ENCODE peak calls at places on chromosomes 1 and 21, in ten cellular contexts. U is stomach, L is SK-N-SH, W is HCT116, V is Panc1, P is GM12878, O is sigmoid colon, H is HL-60, A is GM23338, S is transverse colon. F is an unnamed sample.

GRCh38 chr1:23848673-23849616 is 19.1 kb downstream of the FUCA1 start:
- DNase-seq in U (no peak), L (no peak), W (no peak), V (no peak), P (no peak), O (no peak), H (no peak), A (no peak), S (no peak), F (no peak)

GRCh38 chr1:88239205-88239604 is 444.9 kb upstream of the PKN2 start:
- DNase-seq in U (no peak), L (no peak), W (no peak), V (no peak), P (no peak), O (no peak), H (no peak), A (no peak), S (no peak), F (no peak)

GRCh38 chr1:19762175-19762779 is 37.4 kb downstream of the TMCO4 start:
- DNase-seq in U (peak; percentile 35), L (peak; percentile 75), W (no peak), V (peak; percentile 32), P (no peak), O (no peak), H (no peak), A (peak; percentile 73), S (peak; percentile 36), F (no peak)

GRCh38 chr1:109040627-109041613 is 982 bp downstream of the WDR47 start:
- DNase-seq in U (peak; percentile 28), L (peak; percentile 63), W (no peak), V (no peak), P (no peak), O (no peak), H (peak; percentile 28), A (peak; percentile 67), S (peak; percentile 21), F (no peak)

GRCh38 chr1:47690341-47691244 is 252.7 kb downstream of the FOXD2 start:
- DNase-seq in U (no peak), L (no peak), W (no peak), V (no peak), P (no peak), O (peak; percentile 35), H (no peak), A (no peak), S (no peak), F (peak; percentile 2)

GRCh38 chr21:45994738-45995685 is 13.4 kb downstream of the COL6A1 start:
- DNase-seq in U (no peak), L (no peak), W (no peak), V (no peak), P (no peak), O (peak; percentile 69), H (no peak), A (no peak), S (no peak), F (peak; percentile 68)

GRCh38 chr1:47388548-47389238 is 27.4 kb upstream of the FOXE3 start:
- DNase-seq in U (peak; percentile 70), L (peak; percentile 80), W (peak; percentile 35), V (peak; percentile 66), P (no peak), O (peak; percentile 67), H (peak; percentile 16), A (peak; percentile 83), S (peak; percentile 73), F (no peak)

GRCh38 chr1:117658676-117659075 is 52.8 kb downstream of the TENT5C start:
- DNase-seq in U (peak; percentile 47), L (no peak), W (no peak), V (no peak), P (peak; percentile 51), O (no peak), H (no peak), A (no peak), S (peak; percentile 79), F (no peak)

GRCh38 chr1:35264861-35265260 is 3.6 kb upstream of the ZMYM4 start:
- DNase-seq in U (peak; percentile 42), L (no peak), W (no peak), V (no peak), P (no peak), O (no peak), H (no peak), A (peak; percentile 45), S (peak; percentile 21), F (no peak)

GRCh38 chr1:206842851-206843250 is 22.6 kb upstream of the IL20 start:
- DNase-seq in U (no peak), L (no peak), W (no peak), V (no peak), P (no peak), O (no peak), H (no peak), A (no peak), S (no peak), F (no peak)

GRCh38 chr1:206808615-206809014 is 36.3 kb upstream of the IL10 start:
- DNase-seq in U (no peak), L (no peak), W (no peak), V (peak; percentile 15), P (no peak), O (no peak), H (no peak), A (peak; percentile 67), S (peak; percentile 15), F (no peak)

GRCh38 chr1:16984717-16985116 is 4.3 kb upstream of the MFAP2 start:
- DNase-seq in U (no peak), L (peak; percentile 76), W (no peak), V (no peak), P (no peak), O (peak; percentile 90), H (no peak), A (no peak), S (peak; percentile 26), F (peak; percentile 86)

DNA sequence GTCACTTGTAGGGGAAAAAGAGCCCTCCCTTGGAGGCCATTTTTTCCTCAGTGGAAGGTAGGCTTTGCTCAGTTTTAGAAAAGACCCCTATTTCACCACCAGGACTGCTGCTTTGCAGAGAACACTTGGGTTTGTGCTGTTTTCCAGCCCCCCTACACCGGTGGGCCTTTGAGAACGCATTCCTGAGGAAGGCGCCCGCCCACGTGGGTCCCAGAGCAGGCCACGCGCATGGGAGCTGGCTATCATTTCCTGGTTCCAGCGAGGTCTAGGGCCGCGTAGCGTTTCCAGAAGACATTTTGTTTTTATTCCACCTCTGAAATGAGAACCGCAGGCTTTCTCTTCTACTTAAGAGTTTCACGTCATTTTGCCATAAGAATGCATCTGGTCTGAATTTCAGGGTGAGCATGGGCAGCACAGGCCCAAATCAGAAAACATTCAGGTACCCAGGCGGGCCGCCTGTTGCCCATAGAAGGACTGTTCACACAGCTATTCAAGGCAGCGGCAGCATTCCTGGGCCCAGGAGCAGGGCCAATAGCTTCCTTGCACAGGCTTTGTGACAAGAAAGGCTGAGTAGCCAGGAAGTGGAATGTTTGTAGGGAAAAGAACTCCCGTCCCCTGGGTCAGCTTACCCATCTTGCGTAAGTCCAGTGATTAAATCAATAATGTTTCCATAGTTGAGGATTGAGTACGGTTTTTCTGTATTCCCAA is 1.3 kb upstream of the KLHL21 start:
- DNase-seq in U (peak; percentile 84), L (no peak), W (no peak), V (no peak), P (no peak), O (peak; percentile 94), H (no peak), A (peak; percentile 93), S (peak; percentile 57), F (peak; percentile 88)
- TF ChIP-seq POLR2AphosphoS5 in U (peak; percentile 78), L (no peak), W (no peak), V (no peak), P (no peak), O (peak; percentile 68), H (no peak), A (peak; percentile 62), S (peak; percentile 6), F (no peak)

DNA sequence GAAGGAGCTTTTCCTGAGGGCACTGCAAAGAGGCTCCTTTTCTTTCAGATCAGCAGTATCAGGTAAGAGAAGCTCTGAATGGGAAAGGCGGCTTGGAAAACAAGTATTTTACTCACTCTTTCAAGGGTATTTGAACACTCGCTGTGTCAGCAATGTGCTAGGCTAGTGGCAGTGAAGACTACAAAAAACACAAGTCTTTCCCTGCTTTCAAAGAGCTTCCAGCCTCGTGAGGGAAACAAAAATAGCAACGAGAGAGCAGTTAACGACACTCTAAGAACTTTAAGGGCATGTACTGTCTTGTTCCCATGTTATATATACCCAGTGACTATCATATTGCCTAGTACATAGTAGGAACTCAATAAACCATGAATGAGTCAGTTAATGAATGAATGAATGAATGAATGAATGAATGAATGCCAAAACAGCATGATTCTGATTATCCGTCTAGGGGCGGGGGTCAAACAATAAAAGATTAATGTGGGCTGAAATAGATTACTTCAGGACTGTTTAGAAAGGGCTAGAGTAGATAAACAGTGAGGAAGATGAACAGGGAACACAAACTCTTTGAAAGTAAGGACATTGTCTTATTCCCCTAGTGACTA is 14.2 kb upstream of the MCOLN3 start:
- DNase-seq in U (no peak), L (no peak), W (no peak), V (no peak), P (no peak), O (no peak), H (no peak), A (no peak), S (no peak), F (no peak)
- H3K27ac ChIP-seq in U (no peak overlapping the region), L (no peak overlapping the region), W (no peak overlapping the region), V (peak overlapping the region; percentile 7), P (no peak overlapping the region), O (peak overlapping the region; percentile 73), H (no peak overlapping the region), A (no peak overlapping the region), S (peak overlapping the region; percentile 58), F (no peak overlapping the region)

DNA sequence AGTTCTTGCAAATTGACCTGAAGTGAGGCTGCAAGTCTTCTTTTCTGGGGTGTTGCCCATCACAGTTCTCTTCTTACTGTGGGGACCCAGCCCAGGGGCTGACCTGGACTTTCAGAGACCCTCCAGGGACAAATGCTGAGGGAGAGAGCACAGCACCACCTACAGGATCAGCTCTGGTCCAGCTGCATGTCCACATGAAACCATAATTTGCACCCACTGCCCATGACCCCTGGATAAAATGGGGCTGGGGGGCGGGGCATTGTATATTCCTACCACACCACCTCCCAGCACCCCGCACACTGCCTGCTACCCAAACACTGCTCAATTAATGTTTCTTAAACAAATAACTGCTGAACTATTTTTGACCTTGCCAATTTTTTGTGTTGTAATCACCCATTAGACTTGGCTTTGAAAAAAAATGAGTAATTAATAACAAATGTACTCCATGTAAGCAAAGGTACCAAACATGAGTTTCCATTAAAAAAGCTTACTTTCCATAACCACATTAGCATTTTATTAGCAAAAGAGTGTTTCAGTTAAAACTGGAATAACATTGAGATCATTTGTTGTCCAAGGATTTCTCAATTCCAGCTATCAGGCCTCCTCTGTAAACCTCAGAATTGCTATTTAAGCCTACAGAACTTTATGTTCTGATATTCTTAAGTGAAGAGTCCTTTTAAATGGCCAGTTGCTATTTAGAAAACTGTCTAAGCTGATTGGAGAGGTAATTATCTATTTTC is 168.0 kb upstream of the RAB4A start:
- DNase-seq in U (no peak), L (no peak), W (no peak), V (no peak), P (no peak), O (no peak), H (no peak), A (peak; percentile 43), S (no peak), F (no peak)
- TF ChIP-seq POLR2AphosphoS5 in U (no peak), L (no peak), W (no peak), V (no peak), P (no peak), O (no peak), H (no peak), A (no peak), S (no peak), F (no peak)

GRCh38 chr1:21647431-21648373 is 21.5 kb downstream of the RAP1GAP start:
- DNase-seq in U (no peak), L (no peak), W (peak; percentile 67), V (no peak), P (no peak), O (no peak), H (no peak), A (peak; percentile 96), S (peak; percentile 28), F (no peak)
- H3K27ac ChIP-seq in U (no peak overlapping the region), L (no peak overlapping the region), W (no peak overlapping the region), V (no peak overlapping the region), P (no peak overlapping the region), O (no peak overlapping the region), H (no peak overlapping the region), A (no peak overlapping the region), S (no peak overlapping the region), F (no peak overlapping the region)

F was measured in suprapubic skin.